ENCODE peak calls at places on chromosomes 5 and 9, in seven cellular contexts. R, K, F, B, T, V and W are unnamed samples.

GRCh38 chr5:115168829-115169391 is 798 bp downstream of the TRIM36 start:
- DNase-seq in R (no peak), K (peak), F (no peak), B (no peak), T (no peak), V (no peak), W (no peak)

GRCh38 chr5:124790895-124791732 is 44.7 kb upstream of the ZNF608 start:
- DNase-seq in R (no peak), K (peak), F (no peak), B (no peak), T (no peak), V (no peak), W (no peak)

GRCh38 chr5:15525679-15526275 is 25.8 kb downstream of the FBXL7 start:
- DNase-seq in R (no peak), K (no peak), F (no peak), B (no peak), T (no peak), V (no peak), W (no peak)

GRCh38 chr9:124781967-124782660 is 5.2 kb downstream of the OLFML2A start:
- DNase-seq in R (no peak), K (no peak), F (no peak), B (no peak), T (no peak), V (no peak), W (no peak)

GRCh38 chr9:90102292-90102901 is 497.6 kb downstream of the GADD45G start:
- DNase-seq in R (peak), K (peak), F (peak), B (peak), T (peak), V (peak), W (peak)

GRCh38 chr9:125405938-125406811 is 144.5 kb downstream of the GAPVD1 start:
- DNase-seq in R (no peak), K (no peak), F (no peak), B (no peak), T (no peak), V (no peak), W (no peak)

GRCh38 chr5:143734381-143734780 is 77.6 kb upstream of the HMHB1 start:
- DNase-seq in R (no peak), K (no peak), F (no peak), B (no peak), T (no peak), V (no peak), W (no peak)

GRCh38 chr5:180135967-180136641 is 64.5 kb upstream of the RNF130 start:
- DNase-seq in R (no peak), K (no peak), F (no peak), B (no peak), T (no peak), V (no peak), W (no peak)

GRCh38 chr9:125906144-125906543 is 159.0 kb downstream of the PBX3 start:
- DNase-seq in R (no peak), K (no peak), F (no peak), B (no peak), T (no peak), V (no peak), W (no peak)

GRCh38 chr9:81693639-81694378 is 4.5 kb upstream of the TLE1 start:
- DNase-seq in R (no peak), K (peak), F (no peak), B (no peak), T (no peak), V (no peak), W (no peak)

GRCh38 chr9:95249986-95250385 is 67.5 kb downstream of the FANCC start:
- DNase-seq in R (no peak), K (peak), F (no peak), B (no peak), T (no peak), V (no peak), W (no peak)

GRCh38 chr9:2414465-2414864 is 207.1 kb upstream of the VLDLR start:
- DNase-seq in R (no peak), K (no peak), F (no peak), B (no peak), T (no peak), V (no peak), W (no peak)

GRCh38 chr9:106753155-106753671 is 109.8 kb upstream of the ZNF462 start:
- DNase-seq in R (peak), K (no peak), F (no peak), B (no peak), T (no peak), V (no peak), W (no peak)